ENCODE peak calls at places on chromosomes 3 and 15, in ten cellular contexts. One of them, this sample, is unnamed.

GRCh38 chr3:100401674-100402036 is 316 bp downstream of the LNP1 start:
- DNase-seq in type B pancreatic cell: no peak
- DNase-seq in fibroblast of mammary gland: peak; percentile 66
- DNase-seq in Panc1: no peak
- DNase-seq in GM12865: peak; percentile 69
- DNase-seq in nephron progenitor cell: peak; percentile 37
- DNase-seq in fibroblast of the aortic adventitia: peak; percentile 53
- DNase-seq in CD8-positive, alpha-beta T cell: peak; percentile 31
- DNase-seq in stomach: no peak
- DNase-seq in endodermal cell: no peak
- DNase-seq in this sample: peak; percentile 13

GRCh38 chr15:47548189-47548588 is 169.1 kb upstream of the SEMA6D start:
- DNase-seq in type B pancreatic cell: no peak
- DNase-seq in stomach: no peak
- DNase-seq in CD8-positive, alpha-beta T cell: no peak
- DNase-seq in Panc1: no peak
- DNase-seq in nephron progenitor cell: no peak
- DNase-seq in endodermal cell: no peak
- DNase-seq in GM12865: no peak
- DNase-seq in fibroblast of mammary gland: no peak
- DNase-seq in fibroblast of the aortic adventitia: no peak
- DNase-seq in this sample: no peak

GRCh38 chr3:155745795-155746550 is 1.1 kb upstream of the PLCH1 start:
- DNase-seq in fibroblast of the aortic adventitia: no peak
- DNase-seq in type B pancreatic cell: no peak
- DNase-seq in endodermal cell: peak; percentile 88
- DNase-seq in stomach: peak; percentile 32
- DNase-seq in nephron progenitor cell: peak; percentile 39
- DNase-seq in Panc1: no peak
- DNase-seq in fibroblast of mammary gland: no peak
- DNase-seq in CD8-positive, alpha-beta T cell: no peak
- DNase-seq in GM12865: no peak
- DNase-seq in this sample: no peak

GRCh38 chr3:72727207-72727606 is 121.0 kb downstream of the SHQ1 start:
- DNase-seq in type B pancreatic cell: no peak
- DNase-seq in GM12865: no peak
- DNase-seq in CD8-positive, alpha-beta T cell: no peak
- DNase-seq in endodermal cell: no peak
- DNase-seq in fibroblast of the aortic adventitia: peak; percentile 37
- DNase-seq in stomach: no peak
- DNase-seq in Panc1: no peak
- DNase-seq in fibroblast of mammary gland: no peak
- DNase-seq in nephron progenitor cell: no peak
- DNase-seq in this sample: no peak

GRCh38 chr15:65550681-65551098 is 20.4 kb downstream of the HACD3 start:
- DNase-seq in fibroblast of the aortic adventitia: peak; percentile 23
- DNase-seq in GM12865: no peak
- DNase-seq in fibroblast of mammary gland: peak; percentile 46
- DNase-seq in Panc1: no peak
- DNase-seq in type B pancreatic cell: no peak
- DNase-seq in nephron progenitor cell: no peak
- DNase-seq in stomach: no peak
- DNase-seq in CD8-positive, alpha-beta T cell: no peak
- DNase-seq in endodermal cell: peak; percentile 56
- DNase-seq in this sample: no peak

GRCh38 chr3:35832140-35832571 is 192.8 kb downstream of the ARPP21 start:
- DNase-seq in endodermal cell: no peak
- DNase-seq in Panc1: no peak
- DNase-seq in stomach: no peak
- DNase-seq in type B pancreatic cell: no peak
- DNase-seq in fibroblast of the aortic adventitia: peak; percentile 42
- DNase-seq in CD8-positive, alpha-beta T cell: no peak
- DNase-seq in nephron progenitor cell: no peak
- DNase-seq in fibroblast of mammary gland: no peak
- DNase-seq in GM12865: no peak
- DNase-seq in this sample: no peak

GRCh38 chr3:187813198-187813597 is 67.9 kb upstream of the BCL6 start:
- DNase-seq in stomach: no peak
- DNase-seq in endodermal cell: peak; percentile 3
- DNase-seq in CD8-positive, alpha-beta T cell: no peak
- DNase-seq in fibroblast of the aortic adventitia: no peak
- DNase-seq in Panc1: no peak
- DNase-seq in fibroblast of mammary gland: no peak
- DNase-seq in GM12865: no peak
- DNase-seq in nephron progenitor cell: no peak
- DNase-seq in type B pancreatic cell: no peak
- DNase-seq in this sample: no peak

GRCh38 chr15:49103002-49103401 is 52.4 kb downstream of the COPS2 start:
- DNase-seq in Panc1: no peak
- DNase-seq in fibroblast of the aortic adventitia: peak; percentile 47
- DNase-seq in endodermal cell: no peak
- DNase-seq in GM12865: no peak
- DNase-seq in nephron progenitor cell: no peak
- DNase-seq in type B pancreatic cell: no peak
- DNase-seq in CD8-positive, alpha-beta T cell: no peak
- DNase-seq in stomach: no peak
- DNase-seq in fibroblast of mammary gland: peak; percentile 72
- DNase-seq in this sample: no peak

GRCh38 chr15:48031973-48032372 is 88.8 kb upstream of the SLC24A5 start:
- DNase-seq in stomach: no peak
- DNase-seq in fibroblast of the aortic adventitia: no peak
- DNase-seq in nephron progenitor cell: no peak
- DNase-seq in fibroblast of mammary gland: no peak
- DNase-seq in GM12865: no peak
- DNase-seq in CD8-positive, alpha-beta T cell: no peak
- DNase-seq in type B pancreatic cell: no peak
- DNase-seq in endodermal cell: no peak
- DNase-seq in Panc1: no peak
- DNase-seq in this sample: no peak

GRCh38 chr3:74145277-74145676 is 469.2 kb downstream of the CNTN3 start:
- DNase-seq in nephron progenitor cell: no peak
- DNase-seq in Panc1: no peak
- DNase-seq in fibroblast of the aortic adventitia: no peak
- DNase-seq in fibroblast of mammary gland: no peak
- DNase-seq in type B pancreatic cell: no peak
- DNase-seq in CD8-positive, alpha-beta T cell: no peak
- DNase-seq in GM12865: no peak
- DNase-seq in stomach: no peak
- DNase-seq in endodermal cell: no peak
- DNase-seq in this sample: no peak

GRCh38 chr3:74135808-74136207 is 478.7 kb downstream of the CNTN3 start:
- DNase-seq in Panc1: no peak
- DNase-seq in endodermal cell: no peak
- DNase-seq in GM12865: no peak
- DNase-seq in stomach: no peak
- DNase-seq in fibroblast of mammary gland: no peak
- DNase-seq in type B pancreatic cell: no peak
- DNase-seq in CD8-positive, alpha-beta T cell: no peak
- DNase-seq in nephron progenitor cell: no peak
- DNase-seq in fibroblast of the aortic adventitia: no peak
- DNase-seq in this sample: no peak

GRCh38 chr3:74137790-74138189 is 476.7 kb downstream of the CNTN3 start:
- DNase-seq in stomach: no peak
- DNase-seq in CD8-positive, alpha-beta T cell: no peak
- DNase-seq in Panc1: no peak
- DNase-seq in fibroblast of mammary gland: no peak
- DNase-seq in endodermal cell: no peak
- DNase-seq in type B pancreatic cell: no peak
- DNase-seq in GM12865: no peak
- DNase-seq in nephron progenitor cell: no peak
- DNase-seq in fibroblast of the aortic adventitia: no peak
- DNase-seq in this sample: no peak

DNA sequence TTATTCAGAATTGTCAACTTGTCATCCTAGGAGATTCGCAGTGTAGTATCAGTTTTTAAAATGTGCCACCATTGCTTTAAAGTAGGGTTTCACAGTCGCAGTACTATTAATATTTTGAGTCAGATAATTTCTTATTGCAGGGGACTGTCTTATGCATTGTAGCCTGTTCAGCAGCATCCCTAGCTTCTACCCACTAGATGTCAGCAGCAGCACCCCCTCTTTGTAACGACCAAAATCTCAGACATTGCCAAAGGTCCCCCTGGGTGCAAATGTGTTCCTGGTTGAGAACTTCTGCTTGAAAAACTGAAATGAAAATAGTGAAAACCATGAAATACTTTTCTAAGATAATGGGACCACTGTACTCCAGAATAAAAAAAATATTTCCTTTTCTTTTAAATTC is 474.8 kb downstream of the CNTN3 start:
- DNase-seq in endodermal cell: peak; percentile 48
- DNase-seq in GM12865: no peak
- DNase-seq in fibroblast of mammary gland: peak; percentile 4
- DNase-seq in CD8-positive, alpha-beta T cell: no peak
- DNase-seq in nephron progenitor cell: no peak
- DNase-seq in fibroblast of the aortic adventitia: no peak
- DNase-seq in Panc1: no peak
- DNase-seq in stomach: no peak
- DNase-seq in type B pancreatic cell: no peak
- DNase-seq in this sample: no peak
- TF ChIP-seq CTCF in endodermal cell: peak; percentile 68
- TF ChIP-seq CTCF in GM12865: no peak
- TF ChIP-seq CTCF in fibroblast of mammary gland: peak; percentile 26
- TF ChIP-seq CTCF in CD8-positive, alpha-beta T cell: no peak
- TF ChIP-seq CTCF in nephron progenitor cell: no peak
- TF ChIP-seq CTCF in fibroblast of the aortic adventitia: no peak
- TF ChIP-seq CTCF in Panc1: peak; percentile 7
- TF ChIP-seq CTCF in stomach: no peak
- TF ChIP-seq CTCF in type B pancreatic cell: peak; percentile 33
- TF ChIP-seq CTCF in this sample: no peak

DNA sequence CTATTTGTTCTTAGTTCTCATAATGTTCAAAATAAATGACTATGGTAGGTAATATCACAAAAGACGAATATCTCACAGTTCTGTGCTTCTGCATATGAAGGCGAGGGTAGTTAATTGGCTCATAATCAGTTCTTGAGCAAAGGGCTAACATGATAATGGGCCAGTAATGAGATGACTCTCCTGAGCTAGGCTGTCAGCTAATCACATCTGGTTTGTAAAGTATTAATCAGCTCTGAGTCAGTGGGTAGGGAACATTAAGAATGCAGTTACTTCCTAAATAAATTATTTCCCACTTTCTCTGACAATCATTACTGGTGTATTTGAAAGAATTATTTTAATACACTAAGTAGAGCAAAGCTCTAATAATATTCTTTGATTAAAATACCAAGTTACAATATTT is 111.6 kb downstream of the SLC9A9 start:
- DNase-seq in fibroblast of mammary gland: peak; percentile 77
- DNase-seq in stomach: no peak
- DNase-seq in fibroblast of the aortic adventitia: peak; percentile 13
- DNase-seq in type B pancreatic cell: no peak
- DNase-seq in GM12865: no peak
- DNase-seq in endodermal cell: no peak
- DNase-seq in Panc1: no peak
- DNase-seq in CD8-positive, alpha-beta T cell: no peak
- DNase-seq in nephron progenitor cell: no peak
- DNase-seq in this sample: no peak
- TF ChIP-seq CTCF in fibroblast of mammary gland: no peak
- TF ChIP-seq CTCF in stomach: no peak
- TF ChIP-seq CTCF in fibroblast of the aortic adventitia: no peak
- TF ChIP-seq CTCF in type B pancreatic cell: no peak
- TF ChIP-seq CTCF in GM12865: no peak
- TF ChIP-seq CTCF in endodermal cell: no peak
- TF ChIP-seq CTCF in Panc1: no peak
- TF ChIP-seq CTCF in CD8-positive, alpha-beta T cell: no peak
- TF ChIP-seq CTCF in nephron progenitor cell: no peak
- TF ChIP-seq CTCF in this sample: no peak

DNA sequence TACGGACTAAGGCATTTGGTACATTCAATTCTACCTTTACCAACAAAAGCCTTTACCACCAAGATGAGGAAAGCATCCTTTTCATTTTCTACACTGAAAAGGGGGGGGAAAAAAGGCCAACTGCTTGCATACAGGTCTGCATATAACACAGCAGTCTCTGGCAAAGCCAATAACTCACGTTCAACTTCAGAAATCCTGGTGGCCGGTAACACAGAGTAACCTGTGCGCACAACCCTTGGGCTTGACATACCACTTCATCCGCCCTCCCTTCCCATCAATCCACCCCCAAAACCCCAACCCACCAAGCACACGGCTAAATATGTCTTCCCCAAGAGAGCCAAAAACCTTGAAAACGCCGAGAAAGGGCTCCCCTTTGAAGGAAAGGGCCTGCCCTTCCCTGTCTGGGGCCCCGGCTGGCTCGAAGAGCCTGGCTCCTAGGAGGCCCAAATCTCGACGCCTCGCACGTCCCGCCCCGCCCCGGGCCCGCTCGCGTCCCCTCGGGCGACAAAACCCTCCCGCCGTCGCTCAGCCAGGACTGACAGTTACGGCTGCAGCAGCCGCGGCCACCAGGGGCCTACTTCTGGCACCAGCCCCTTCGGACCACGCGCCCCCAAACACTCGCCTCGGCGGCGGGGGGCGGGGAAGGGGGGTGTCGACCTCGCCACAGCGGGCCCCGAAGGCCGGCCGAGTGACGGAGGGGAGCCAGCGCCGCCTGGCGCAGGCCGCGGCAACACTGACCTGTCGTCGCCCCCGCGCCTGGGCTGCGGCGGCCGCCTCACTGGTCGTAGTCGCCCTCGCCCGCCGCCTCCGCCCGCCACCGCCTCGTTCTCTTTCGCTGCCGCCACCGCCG is 848 bp downstream of the UBE3A start:
- DNase-seq in fibroblast of the aortic adventitia: peak; percentile 37
- DNase-seq in GM12865: peak; percentile 85
- DNase-seq in CD8-positive, alpha-beta T cell: peak; percentile 23
- DNase-seq in stomach: peak; percentile 45
- DNase-seq in endodermal cell: peak; percentile 85
- DNase-seq in type B pancreatic cell: peak; percentile 78
- DNase-seq in Panc1: no peak
- DNase-seq in fibroblast of mammary gland: peak; percentile 46
- DNase-seq in nephron progenitor cell: peak; percentile 72
- DNase-seq in this sample: peak; percentile 74
- TF ChIP-seq CTCF in fibroblast of the aortic adventitia: peak; percentile 30
- TF ChIP-seq CTCF in GM12865: peak; percentile 41
- TF ChIP-seq CTCF in CD8-positive, alpha-beta T cell: peak; percentile 35
- TF ChIP-seq CTCF in stomach: no peak
- TF ChIP-seq CTCF in endodermal cell: peak; percentile 65
- TF ChIP-seq CTCF in type B pancreatic cell: peak; percentile 65
- TF ChIP-seq CTCF in Panc1: peak; percentile 73
- TF ChIP-seq CTCF in fibroblast of mammary gland: no peak
- TF ChIP-seq CTCF in nephron progenitor cell: peak; percentile 28
- TF ChIP-seq CTCF in this sample: peak; percentile 27

DNA sequence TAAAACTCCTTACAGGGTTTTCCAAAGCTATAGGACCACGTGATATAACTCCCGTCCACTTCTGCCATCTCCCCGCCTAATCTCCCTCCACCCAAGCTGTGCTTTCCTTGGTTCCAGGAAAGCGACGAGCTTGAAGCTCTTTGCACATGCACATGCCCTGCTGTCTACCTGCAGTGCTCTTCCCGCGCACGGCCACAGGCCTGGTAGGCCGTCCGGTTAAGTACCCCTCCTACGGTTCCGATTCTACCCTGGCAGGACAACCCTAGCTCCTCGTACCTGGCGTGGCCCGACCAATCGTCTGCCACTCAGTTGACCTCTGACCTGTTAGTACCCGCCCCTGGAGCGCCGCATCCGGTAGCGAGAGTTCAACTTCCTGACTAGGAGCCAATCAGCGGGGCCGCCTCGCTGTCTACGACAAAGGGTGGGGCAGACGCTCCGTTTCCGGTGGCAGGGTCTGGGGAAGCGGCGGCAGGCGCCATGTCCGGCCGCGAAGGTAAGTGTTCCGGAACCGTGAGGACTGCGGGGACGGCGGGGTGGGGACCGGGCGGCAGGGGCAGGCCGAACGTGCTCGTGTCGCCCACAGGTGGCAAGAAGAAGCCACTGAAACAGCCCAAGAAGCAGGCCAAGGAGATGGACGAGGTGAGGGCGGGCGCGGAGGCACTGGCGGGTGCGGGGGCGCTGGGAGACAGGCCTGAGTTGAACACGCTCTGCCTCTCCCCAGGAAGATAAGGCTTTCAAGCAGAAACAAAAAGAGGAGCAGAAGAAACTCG is at the start of the genes CCDC51 and TMA7:
- DNase-seq in fibroblast of the aortic adventitia: peak; percentile 93
- DNase-seq in Panc1: peak; percentile 88
- DNase-seq in nephron progenitor cell: peak; percentile 95
- DNase-seq in GM12865: peak; percentile 98
- DNase-seq in CD8-positive, alpha-beta T cell: peak; percentile 98
- DNase-seq in endodermal cell: peak; percentile 99
- DNase-seq in fibroblast of mammary gland: peak; percentile 91
- DNase-seq in stomach: peak; percentile 99
- DNase-seq in type B pancreatic cell: peak; percentile 97
- DNase-seq in this sample: peak; percentile 98
- TF ChIP-seq CTCF in fibroblast of the aortic adventitia: no peak
- TF ChIP-seq CTCF in Panc1: no peak
- TF ChIP-seq CTCF in nephron progenitor cell: no peak
- TF ChIP-seq CTCF in GM12865: no peak
- TF ChIP-seq CTCF in CD8-positive, alpha-beta T cell: no peak
- TF ChIP-seq CTCF in endodermal cell: no peak
- TF ChIP-seq CTCF in fibroblast of mammary gland: no peak
- TF ChIP-seq CTCF in stomach: no peak
- TF ChIP-seq CTCF in type B pancreatic cell: no peak
- TF ChIP-seq CTCF in this sample: no peak